ENCODE peak calls at places on chromosomes 4 and X, in five cellular contexts. One of them, this sample, is unnamed.

GRCh38 chrX:20116575-20117240 is at the start of gene MAP7D2:
- DNase-seq in effector memory CD4-positive, alpha-beta T cell: no peak
- DNase-seq in hepatocyte: peak; percentile 16
- DNase-seq in lower lobe of right lung: no peak
- DNase-seq in heart left ventricle: no peak
- DNase-seq in this sample: peak; percentile 11

GRCh38 chr4:38669233-38669632 is 5.2 kb downstream of the KLF3 start:
- DNase-seq in heart left ventricle: no peak
- DNase-seq in hepatocyte: no peak
- DNase-seq in lower lobe of right lung: no peak
- DNase-seq in effector memory CD4-positive, alpha-beta T cell: no peak
- DNase-seq in this sample: no peak

GRCh38 chr4:47187608-47188007 is 156.2 kb downstream of the GABRB1 start:
- DNase-seq in effector memory CD4-positive, alpha-beta T cell: no peak
- DNase-seq in hepatocyte: no peak
- DNase-seq in heart left ventricle: no peak
- DNase-seq in lower lobe of right lung: no peak
- DNase-seq in this sample: no peak

GRCh38 chr4:100240008-100240407 is 49.7 kb upstream of the DDIT4L start:
- DNase-seq in hepatocyte: no peak
- DNase-seq in effector memory CD4-positive, alpha-beta T cell: no peak
- DNase-seq in lower lobe of right lung: no peak
- DNase-seq in heart left ventricle: peak; percentile 26
- DNase-seq in this sample: no peak

GRCh38 chrX:109826954-109827708 is 94.1 kb upstream of the ACSL4 start:
- DNase-seq in hepatocyte: peak; percentile 31
- DNase-seq in lower lobe of right lung: no peak
- DNase-seq in heart left ventricle: no peak
- DNase-seq in effector memory CD4-positive, alpha-beta T cell: no peak
- DNase-seq in this sample: no peak

GRCh38 chr4:65791111-65791806 is 121.0 kb upstream of the EPHA5 start:
- DNase-seq in hepatocyte: no peak
- DNase-seq in effector memory CD4-positive, alpha-beta T cell: no peak
- DNase-seq in lower lobe of right lung: no peak
- DNase-seq in heart left ventricle: no peak
- DNase-seq in this sample: no peak

GRCh38 chrX:68843992-68844391 is 15.2 kb downstream of the EFNB1 start:
- DNase-seq in heart left ventricle: no peak
- DNase-seq in hepatocyte: no peak
- DNase-seq in lower lobe of right lung: no peak
- DNase-seq in effector memory CD4-positive, alpha-beta T cell: no peak
- DNase-seq in this sample: no peak

GRCh38 chr4:48767055-48767454 is 13.0 kb downstream of the FRYL start:
- DNase-seq in heart left ventricle: no peak
- DNase-seq in hepatocyte: no peak
- DNase-seq in effector memory CD4-positive, alpha-beta T cell: no peak
- DNase-seq in lower lobe of right lung: no peak
- DNase-seq in this sample: no peak

GRCh38 chrX:4830880-4831557 is 1117.6 kb upstream of the PRKX start:
- DNase-seq in hepatocyte: peak; percentile 66
- DNase-seq in effector memory CD4-positive, alpha-beta T cell: no peak
- DNase-seq in lower lobe of right lung: no peak
- DNase-seq in heart left ventricle: no peak
- DNase-seq in this sample: no peak

GRCh38 chrX:10634681-10635161 is 14.3 kb upstream of the MID1 start:
- DNase-seq in heart left ventricle: no peak
- DNase-seq in hepatocyte: no peak
- DNase-seq in effector memory CD4-positive, alpha-beta T cell: no peak
- DNase-seq in lower lobe of right lung: no peak
- DNase-seq in this sample: no peak

GRCh38 chr4:95594629-95595028 is 45.9 kb upstream of the UNC5C start:
- DNase-seq in hepatocyte: no peak
- DNase-seq in effector memory CD4-positive, alpha-beta T cell: no peak
- DNase-seq in heart left ventricle: no peak
- DNase-seq in lower lobe of right lung: no peak
- DNase-seq in this sample: no peak

GRCh38 chrX:115531818-115532403 is 29.1 kb upstream of the PLS3 start:
- DNase-seq in effector memory CD4-positive, alpha-beta T cell: no peak
- DNase-seq in hepatocyte: no peak
- DNase-seq in heart left ventricle: no peak
- DNase-seq in lower lobe of right lung: no peak
- DNase-seq in this sample: no peak

GRCh38 chrX:126557151-126557550 is 4.5 kb upstream of the DCAF12L1 start:
- DNase-seq in heart left ventricle: no peak
- DNase-seq in hepatocyte: no peak
- DNase-seq in lower lobe of right lung: no peak
- DNase-seq in effector memory CD4-positive, alpha-beta T cell: no peak
- DNase-seq in this sample: no peak

GRCh38 chr4:56981795-56982201 is 3.1 kb downstream of the POLR2B start:
- DNase-seq in effector memory CD4-positive, alpha-beta T cell: no peak
- DNase-seq in hepatocyte: no peak
- DNase-seq in lower lobe of right lung: no peak
- DNase-seq in heart left ventricle: no peak
- DNase-seq in this sample: peak; percentile 19

GRCh38 chrX:122134291-122134690 is 1049.8 kb upstream of the GRIA3 start:
- DNase-seq in heart left ventricle: no peak
- DNase-seq in lower lobe of right lung: no peak
- DNase-seq in effector memory CD4-positive, alpha-beta T cell: no peak
- DNase-seq in hepatocyte: no peak
- DNase-seq in this sample: no peak

GRCh38 chrX:134971926-134972325 is 18.9 kb upstream of the SMIM10 start:
- DNase-seq in effector memory CD4-positive, alpha-beta T cell: no peak
- DNase-seq in heart left ventricle: no peak
- DNase-seq in hepatocyte: no peak
- DNase-seq in lower lobe of right lung: no peak
- DNase-seq in this sample: no peak

GRCh38 chrX:138073626-138074025 is 507.7 kb downstream of the ZIC3 start:
- DNase-seq in heart left ventricle: no peak
- DNase-seq in hepatocyte: no peak
- DNase-seq in effector memory CD4-positive, alpha-beta T cell: no peak
- DNase-seq in lower lobe of right lung: no peak
- DNase-seq in this sample: no peak

GRCh38 chr4:146927710-146928109 is 18.0 kb downstream of the TTC29 start:
- DNase-seq in lower lobe of right lung: no peak
- DNase-seq in hepatocyte: no peak
- DNase-seq in heart left ventricle: no peak
- DNase-seq in effector memory CD4-positive, alpha-beta T cell: no peak
- DNase-seq in this sample: no peak

GRCh38 chr4:19776929-19777328 is 474.8 kb upstream of the SLIT2 start:
- DNase-seq in effector memory CD4-positive, alpha-beta T cell: no peak
- DNase-seq in lower lobe of right lung: no peak
- DNase-seq in heart left ventricle: no peak
- DNase-seq in hepatocyte: no peak
- DNase-seq in this sample: no peak

GRCh38 chr4:169723207-169723606 is 34.5 kb downstream of the HPF1 start:
- DNase-seq in effector memory CD4-positive, alpha-beta T cell: no peak
- DNase-seq in heart left ventricle: no peak
- DNase-seq in lower lobe of right lung: no peak
- DNase-seq in hepatocyte: peak; percentile 23
- DNase-seq in this sample: peak; percentile 2

DNA sequence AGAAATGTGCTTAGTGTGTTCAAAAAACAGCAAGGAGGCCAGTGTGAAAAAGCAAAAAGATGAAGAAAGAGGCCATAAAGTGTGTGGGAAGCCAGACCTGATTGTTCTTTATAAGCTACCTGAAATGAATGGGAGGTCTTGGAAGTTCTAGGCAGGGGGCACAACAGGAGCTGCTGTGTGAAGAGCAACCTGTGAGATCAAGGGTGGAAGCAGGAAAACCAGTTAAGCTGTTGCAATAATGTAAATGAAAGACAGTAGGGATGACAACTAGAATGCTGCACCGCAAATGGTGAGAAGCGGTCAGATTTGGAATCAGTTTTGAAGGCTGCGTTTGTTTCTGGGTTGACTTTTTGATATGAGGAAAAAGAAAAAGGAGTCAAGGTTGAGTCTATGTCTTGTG is 123.5 kb downstream of the TMEM144 start:
- DNase-seq in lower lobe of right lung: no peak
- DNase-seq in effector memory CD4-positive, alpha-beta T cell: no peak
- DNase-seq in heart left ventricle: no peak
- DNase-seq in hepatocyte: no peak
- DNase-seq in this sample: no peak
- H3K4me1 ChIP-seq in lower lobe of right lung: no peaks in the 10 kb centered on the region
- H3K4me1 ChIP-seq in effector memory CD4-positive, alpha-beta T cell: no peaks in the 10 kb centered on the region
- H3K4me1 ChIP-seq in heart left ventricle: no peaks in the 10 kb centered on the region
- H3K4me1 ChIP-seq in hepatocyte: no peaks in the 10 kb centered on the region
- H3K4me1 ChIP-seq in this sample: no peaks in the 10 kb centered on the region

GRCh38 chr4:1221155-1221870 is 27.6 kb downstream of the CTBP1 start:
- DNase-seq in lower lobe of right lung: no peak
- DNase-seq in effector memory CD4-positive, alpha-beta T cell: no peak
- DNase-seq in hepatocyte: no peak
- DNase-seq in heart left ventricle: no peak
- DNase-seq in this sample: no peak
- H3K36me3 ChIP-seq in lower lobe of right lung: peaks cover 72% of the 10 kb centered on the region
- H3K36me3 ChIP-seq in effector memory CD4-positive, alpha-beta T cell: peaks cover 45% of the 10 kb centered on the region
- H3K36me3 ChIP-seq in hepatocyte: no peaks in the 10 kb centered on the region
- H3K36me3 ChIP-seq in heart left ventricle: peaks cover 32% of the 10 kb centered on the region
- H3K36me3 ChIP-seq in this sample: peaks cover 36% of the 10 kb centered on the region

GRCh38 chr4:168566736-168567135 is 69.9 kb downstream of the PALLD start:
- DNase-seq in lower lobe of right lung: no peak
- DNase-seq in hepatocyte: no peak
- DNase-seq in effector memory CD4-positive, alpha-beta T cell: no peak
- DNase-seq in heart left ventricle: no peak
- DNase-seq in this sample: no peak

GRCh38 chr4:168572002-168572401 is 75.2 kb downstream of the PALLD start:
- DNase-seq in effector memory CD4-positive, alpha-beta T cell: no peak
- DNase-seq in lower lobe of right lung: no peak
- DNase-seq in hepatocyte: no peak
- DNase-seq in heart left ventricle: no peak
- DNase-seq in this sample: no peak

GRCh38 chr4:168573870-168574269 is 77.0 kb downstream of the PALLD start:
- DNase-seq in heart left ventricle: no peak
- DNase-seq in effector memory CD4-positive, alpha-beta T cell: no peak
- DNase-seq in lower lobe of right lung: no peak
- DNase-seq in hepatocyte: no peak
- DNase-seq in this sample: no peak

GRCh38 chr4:168569909-168570276 is 73.0 kb downstream of the PALLD start:
- DNase-seq in hepatocyte: peak; percentile 28
- DNase-seq in lower lobe of right lung: no peak
- DNase-seq in heart left ventricle: no peak
- DNase-seq in effector memory CD4-positive, alpha-beta T cell: no peak
- DNase-seq in this sample: no peak

DNA sequence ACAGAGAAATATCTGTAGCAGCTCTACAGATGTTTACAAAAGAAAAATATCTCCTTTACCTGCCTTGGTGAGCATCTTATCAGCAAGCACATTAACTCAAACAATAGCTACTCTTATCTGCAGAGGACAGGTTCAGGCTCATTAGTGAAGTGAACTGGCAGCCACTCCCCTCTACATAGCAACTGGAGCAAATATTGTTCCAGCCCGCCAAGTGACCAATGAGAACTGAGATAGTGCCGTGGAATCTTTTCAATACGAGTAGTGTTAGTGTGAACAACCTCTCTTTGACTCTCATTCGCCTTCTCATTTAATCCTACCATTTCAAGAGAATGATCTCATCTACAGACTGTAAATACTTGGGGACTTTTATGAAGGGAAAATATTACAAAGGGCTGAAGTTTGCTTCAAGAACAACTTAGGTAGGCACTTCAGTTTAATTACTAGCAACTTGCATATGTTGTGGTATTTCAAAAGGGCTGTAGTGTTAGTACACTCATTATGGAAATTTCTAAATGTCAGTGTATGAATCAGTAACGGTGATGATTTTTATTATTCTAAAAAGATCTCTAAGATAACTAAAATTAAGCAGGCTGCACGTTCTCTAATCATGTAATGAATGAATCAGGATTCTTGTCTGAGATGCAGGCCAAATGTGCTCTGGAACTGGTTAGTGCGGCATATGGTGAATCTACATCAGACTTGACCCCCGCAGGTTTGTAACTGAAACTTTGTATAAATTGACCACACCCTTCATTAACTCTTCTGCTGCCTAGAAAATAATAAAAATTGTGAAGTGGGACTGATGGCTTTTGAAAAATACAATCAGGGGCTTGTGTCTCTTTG is 72.4 kb downstream of the PALLD start:
- DNase-seq in hepatocyte: peak; percentile 76
- DNase-seq in lower lobe of right lung: no peak
- DNase-seq in effector memory CD4-positive, alpha-beta T cell: no peak
- DNase-seq in heart left ventricle: peak; percentile 66
- DNase-seq in this sample: peak; percentile 13
- H3K4me3 ChIP-seq in hepatocyte: no peak overlapping the region
- H3K4me3 ChIP-seq in lower lobe of right lung: no peak overlapping the region
- H3K4me3 ChIP-seq in effector memory CD4-positive, alpha-beta T cell: no peak overlapping the region
- H3K4me3 ChIP-seq in heart left ventricle: peak overlapping the region; percentile 7
- H3K4me3 ChIP-seq in this sample: no peak overlapping the region

DNA sequence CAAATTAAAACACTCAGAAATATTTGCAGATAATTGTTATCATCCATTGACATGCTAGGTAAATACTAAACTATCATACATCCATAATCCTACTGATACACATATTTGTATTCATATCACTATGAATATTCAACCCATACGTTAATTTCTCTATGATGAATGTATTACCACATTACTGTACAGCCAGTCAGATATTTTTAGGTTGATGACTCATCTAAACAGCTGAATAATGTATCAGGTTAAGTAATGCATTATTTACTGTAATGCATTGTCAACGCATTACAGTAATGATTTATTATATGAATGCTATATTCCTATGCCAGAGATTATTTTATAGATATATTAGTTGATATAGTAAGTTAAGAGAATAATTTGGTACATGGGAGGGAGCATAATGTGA is 37.1 kb downstream of the VEGFC start:
- DNase-seq in lower lobe of right lung: no peak
- DNase-seq in hepatocyte: no peak
- DNase-seq in heart left ventricle: no peak
- DNase-seq in effector memory CD4-positive, alpha-beta T cell: no peak
- DNase-seq in this sample: no peak
- H3K4me1 ChIP-seq in lower lobe of right lung: no peaks in the 10 kb centered on the region
- H3K4me1 ChIP-seq in hepatocyte: no peaks in the 10 kb centered on the region
- H3K4me1 ChIP-seq in heart left ventricle: no peaks in the 10 kb centered on the region
- H3K4me1 ChIP-seq in effector memory CD4-positive, alpha-beta T cell: no peaks in the 10 kb centered on the region
- H3K4me1 ChIP-seq in this sample: no peaks in the 10 kb centered on the region

GRCh38 chr4:7839856-7840255 is 99.8 kb downstream of the AFAP1 start:
- DNase-seq in hepatocyte: no peak
- DNase-seq in effector memory CD4-positive, alpha-beta T cell: no peak
- DNase-seq in lower lobe of right lung: no peak
- DNase-seq in heart left ventricle: no peak
- DNase-seq in this sample: no peak
- H3K36me3 ChIP-seq in hepatocyte: no peaks in the 10 kb centered on the region
- H3K36me3 ChIP-seq in effector memory CD4-positive, alpha-beta T cell: peaks cover 19% of the 10 kb centered on the region
- H3K36me3 ChIP-seq in lower lobe of right lung: peaks cover 5% of the 10 kb centered on the region
- H3K36me3 ChIP-seq in heart left ventricle: no peaks in the 10 kb centered on the region
- H3K36me3 ChIP-seq in this sample: peaks cover 3% of the 10 kb centered on the region

GRCh38 chrX:72299891-72300630 is 5.7 kb downstream of the CITED1 start:
- DNase-seq in effector memory CD4-positive, alpha-beta T cell: no peak
- DNase-seq in lower lobe of right lung: no peak
- DNase-seq in heart left ventricle: no peak
- DNase-seq in hepatocyte: no peak
- DNase-seq in this sample: no peak
- H3K4me3 ChIP-seq in effector memory CD4-positive, alpha-beta T cell: no peak overlapping the region
- H3K4me3 ChIP-seq in lower lobe of right lung: no peak overlapping the region
- H3K4me3 ChIP-seq in heart left ventricle: no peak overlapping the region
- H3K4me3 ChIP-seq in hepatocyte: no peak overlapping the region
- H3K4me3 ChIP-seq in this sample: no peak overlapping the region